ENCODE peak calls at places on chromosome 15, in four cellular contexts. K, J, X and N are unnamed samples.

GRCh38 chr15:45612790-45613415 is 21.9 kb upstream of the SQOR start:
- DNase-seq in K (no peak), X (no peak), J (no peak), N (no peak)

GRCh38 chr15:66619152-66619903 is 53.5 kb upstream of the LCTL start:
- DNase-seq in X (no peak), K (no peak), J (peak), N (peak)

GRCh38 chr15:74635228-74635627 is 19.6 kb downstream of the CLK3 start:
- DNase-seq in K (peak), J (peak), X (peak), N (peak)

GRCh38 chr15:67189326-67190051 is 65.0 kb downstream of the AAGAB start:
- DNase-seq in K (no peak), J (peak), X (no peak), N (peak)

GRCh38 chr15:67178569-67179210 is 75.8 kb downstream of the AAGAB start:
- DNase-seq in K (no peak), X (no peak), J (no peak), N (peak)

GRCh38 chr15:25134546-25134945 is 179.8 kb downstream of the SNRPN start:
- DNase-seq in K (no peak), X (no peak), J (no peak), N (no peak)

GRCh38 chr15:53102483-53102882 is 312.3 kb upstream of the ONECUT1 start:
- DNase-seq in K (no peak), X (no peak), J (no peak), N (no peak)

GRCh38 chr15:48371550-48371949 is 40.3 kb downstream of the DUT start:
- DNase-seq in X (no peak), J (no peak), K (no peak), N (no peak)

GRCh38 chr15:65993226-65993625 is 123.9 kb downstream of the RAB11A start:
- DNase-seq in X (no peak), K (no peak), J (no peak), N (no peak)

GRCh38 chr15:87722941-87723691 is 533.4 kb downstream of the NTRK3 start:
- DNase-seq in K (no peak), J (no peak), X (no peak), N (no peak)

GRCh38 chr15:82043726-82044372 is 2.0 kb downstream of the MEX3B start:
- DNase-seq in X (no peak), K (no peak), J (peak), N (peak)

GRCh38 chr15:77002954-77003912 is 8.3 kb downstream of the PSTPIP1 start:
- DNase-seq in X (peak), K (peak), J (peak), N (peak)

GRCh38 chr15:70096215-70096974 is 1.3 kb downstream of the TLE3 start:
- DNase-seq in K (peak), X (peak), J (peak), N (peak)

GRCh38 chr15:36372968-36373367 is 206.5 kb upstream of the CDIN1 start:
- DNase-seq in X (no peak), J (no peak), K (no peak), N (no peak)

GRCh38 chr15:36370735-36371115 is 208.7 kb upstream of the CDIN1 start:
- DNase-seq in X (no peak), K (no peak), J (no peak), N (no peak)

GRCh38 chr15:36371509-36371908 is 207.9 kb upstream of the CDIN1 start:
- DNase-seq in K (no peak), X (no peak), J (no peak), N (no peak)

GRCh38 chr15:36373549-36373948 is 205.9 kb upstream of the CDIN1 start:
- DNase-seq in K (no peak), X (no peak), J (no peak), N (no peak)

DNA sequence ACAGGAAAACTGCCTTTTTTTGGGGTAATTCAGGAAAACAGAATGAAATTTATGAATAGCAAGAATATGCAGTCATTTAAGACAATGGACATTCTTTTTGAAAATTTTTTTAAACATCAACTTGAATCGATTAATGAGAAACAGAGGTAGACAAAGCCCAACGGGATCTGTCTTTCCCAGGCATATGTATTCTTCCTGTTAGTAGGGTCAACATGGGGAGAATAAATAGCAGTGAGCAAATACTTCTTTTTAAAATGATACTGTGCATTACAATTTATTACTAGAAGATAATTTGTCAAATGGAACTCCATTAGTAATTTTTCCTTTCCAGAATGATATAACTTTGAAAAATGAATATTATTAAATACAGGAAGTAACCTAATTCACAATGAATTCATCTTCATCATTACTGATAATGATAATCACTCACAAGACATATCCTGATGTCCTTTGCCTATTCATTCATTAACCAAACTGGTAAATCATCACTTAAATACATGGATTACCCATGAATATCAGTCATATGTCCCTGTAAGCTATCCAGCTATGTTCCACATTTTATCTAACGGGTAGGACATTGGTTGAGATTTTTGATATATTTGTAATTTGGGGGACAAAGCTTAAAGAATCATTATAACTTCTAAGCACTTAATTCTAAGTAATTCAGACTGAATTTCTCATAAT is 209.2 kb upstream of the CDIN1 start:
- DNase-seq in J (no peak), K (no peak), X (no peak), N (no peak)
- H3K27ac ChIP-seq in J (no peak), K (no peak), X (no peak), N (no peak)

DNA sequence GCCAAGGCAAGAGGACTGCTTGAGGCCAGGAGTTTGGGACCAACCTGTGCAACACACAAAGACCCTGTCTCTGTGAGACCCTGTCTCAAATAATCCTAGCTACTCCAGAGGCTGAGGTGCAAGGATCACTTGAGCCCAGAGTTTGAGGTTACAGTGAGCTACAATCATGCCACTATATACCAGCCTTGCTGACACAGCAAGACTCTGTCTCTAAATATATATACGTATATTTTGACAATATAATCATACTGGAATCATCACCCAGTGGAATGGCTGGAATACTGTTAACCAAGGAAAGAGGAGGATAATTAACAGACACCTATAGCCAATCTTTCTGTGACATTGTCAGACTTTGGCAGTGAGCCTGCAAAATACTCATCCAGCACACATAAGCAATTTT is 9.0 kb upstream of the MAP1A start:
- DNase-seq in J (no peak), X (no peak), K (no peak), N (no peak)
- H3K27ac ChIP-seq in J (peak), X (no peak), K (no peak), N (no peak)

GRCh38 chr15:39830166-39830565 is 47.5 kb upstream of the FSIP1 start:
- DNase-seq in K (no peak), X (no peak), J (no peak), N (no peak)

GRCh38 chr15:39823634-39824033 is 41.0 kb upstream of the FSIP1 start:
- DNase-seq in X (no peak), K (no peak), J (no peak), N (no peak)

GRCh38 chr15:39834256-39834655 is 51.6 kb upstream of the FSIP1 start:
- DNase-seq in J (no peak), X (no peak), K (no peak), N (no peak)

GRCh38 chr15:39833515-39833981 is 50.9 kb upstream of the FSIP1 start:
- DNase-seq in K (no peak), X (no peak), J (no peak), N (no peak)

GRCh38 chr15:39828374-39828931 is 45.8 kb upstream of the FSIP1 start:
- DNase-seq in K (no peak), X (no peak), J (no peak), N (peak)
- H3K27ac ChIP-seq in K (no peak), X (no peak), J (no peak), N (no peak)

GRCh38 chr15:85527907-85528306 is 147.5 kb downstream of the AKAP13 start:
- DNase-seq in K (no peak), J (no peak), X (no peak), N (no peak)
- H3K27ac ChIP-seq in K (no peak), J (no peak), X (no peak), N (no peak)